ENCODE peak calls at places on chromosomes 7 and 10, in four cellular contexts. H, T, X and Q are unnamed samples.

GRCh38 chr10:71336632-71337031 is 17.6 kb downstream of the SLC29A3 start:
- DNase-seq in T (no peak), H (no peak), X (no peak), Q (no peak)

GRCh38 chr7:76512941-76513816 is 2.8 kb downstream of the UPK3B start:
- DNase-seq in X (no peak), H (no peak), T (no peak), Q (peak; percentile 16)

GRCh38 chr7:128845475-128845874 is 15.3 kb downstream of the FLNC start:
- DNase-seq in X (no peak), T (no peak), H (no peak), Q (no peak)

GRCh38 chr10:72667207-72667864 is 24.6 kb upstream of the MCU start:
- DNase-seq in T (no peak), H (no peak), X (no peak), Q (no peak)

GRCh38 chr10:126598009-126598408 is 72.5 kb downstream of the C10orf90 start:
- DNase-seq in H (peak; percentile 4), X (no peak), T (no peak), Q (peak; percentile 55)

GRCh38 chr10:803041-803741 is 113.7 kb upstream of the DIP2C start:
- DNase-seq in T (no peak), X (peak; percentile 46), H (no peak), Q (no peak)

GRCh38 chr7:71477441-71477840 is 345.5 kb downstream of the GALNT17 start:
- DNase-seq in T (no peak), H (no peak), X (no peak), Q (no peak)

GRCh38 chr10:29621161-29621560 is 13.6 kb downstream of the SVIL start:
- DNase-seq in H (peak; percentile 73), T (no peak), X (no peak), Q (no peak)

GRCh38 chr10:103917326-103918052 is 495 bp downstream of the STN1 start:
- DNase-seq in X (no peak), H (no peak), T (no peak), Q (peak; percentile 61)